ENCODE peak calls at places on chromosome 14, in six cellular contexts. Y, V, K, Q, L and U are unnamed samples.

GRCh38 chr14:51093371-51094281 is 1.3 kb downstream of the TRIM9 start:
- DNase-seq in Y (peak; percentile 50), V (peak; percentile 27), K (no peak), Q (peak; percentile 66), L (peak; percentile 23), U (peak; percentile 22)

GRCh38 chr14:45686771-45687170 is 433.8 kb upstream of the MIS18BP1 start:
- DNase-seq in Y (no peak), V (peak; percentile 31), K (no peak), Q (no peak), L (no peak), U (no peak)

GRCh38 chr14:51219473-51220448 is 20.3 kb upstream of the TMX1 start:
- DNase-seq in Y (no peak), V (peak; percentile 67), K (peak; percentile 66), Q (no peak), L (peak; percentile 31), U (no peak)

GRCh38 chr14:48686650-48687049 is 899.5 kb downstream of the RPS29 start:
- DNase-seq in Y (no peak), V (no peak), K (no peak), Q (no peak), L (no peak), U (no peak)

GRCh38 chr14:73125169-73125588 is 11.1 kb upstream of the PSEN1 start:
- DNase-seq in Y (no peak), V (no peak), K (no peak), Q (no peak), L (no peak), U (no peak)

GRCh38 chr14:60506462-60506984 is 2.4 kb upstream of the SIX6 start:
- DNase-seq in Y (no peak), V (no peak), K (no peak), Q (peak; percentile 42), L (no peak), U (no peak)

GRCh38 chr14:61668267-61668666 is 27.0 kb upstream of the HIF1A start:
- DNase-seq in Y (no peak), V (no peak), K (no peak), Q (no peak), L (no peak), U (no peak)

GRCh38 chr14:89575386-89576061 is 158.5 kb upstream of the FOXN3 start:
- DNase-seq in Y (no peak), V (no peak), K (no peak), Q (no peak), L (no peak), U (no peak)

GRCh38 chr14:43481864-43482263 is 1025.2 kb downstream of the FSCB start:
- DNase-seq in Y (no peak), V (no peak), K (no peak), Q (no peak), L (no peak), U (no peak)

GRCh38 chr14:89543420-89543790 is 126.4 kb upstream of the FOXN3 start:
- DNase-seq in Y (peak; percentile 44), V (peak; percentile 15), K (no peak), Q (no peak), L (no peak), U (peak; percentile 13)

GRCh38 chr14:79735121-79735520 is 476.2 kb downstream of the DIO2 start:
- DNase-seq in Y (no peak), V (no peak), K (no peak), Q (no peak), L (no peak), U (no peak)

GRCh38 chr14:97539389-97539786 is 742.2 kb downstream of the VRK1 start:
- DNase-seq in Y (no peak), V (no peak), K (no peak), Q (no peak), L (no peak), U (no peak)

GRCh38 chr14:86604546-86604945 is 1074.6 kb downstream of the FLRT2 start:
- DNase-seq in Y (no peak), V (peak; percentile 6), K (no peak), Q (no peak), L (no peak), U (no peak)

GRCh38 chr14:35400707-35401421 is 3.7 kb downstream of the NFKBIA start:
- DNase-seq in Y (no peak), V (no peak), K (peak; percentile 54), Q (no peak), L (peak; percentile 50), U (no peak)

GRCh38 chr14:53571589-53571988 is 385.0 kb downstream of the BMP4 start:
- DNase-seq in Y (no peak), V (no peak), K (no peak), Q (no peak), L (no peak), U (no peak)

GRCh38 chr14:77516111-77516510 is 17.5 kb upstream of the ISM2 start:
- DNase-seq in Y (no peak), V (no peak), K (no peak), Q (no peak), L (no peak), U (no peak)

GRCh38 chr14:104634031-104634760 is 29.6 kb upstream of the TMEM179 start:
- DNase-seq in Y (no peak), V (no peak), K (no peak), Q (no peak), L (no peak), U (no peak)

GRCh38 chr14:66240112-66240511 is 246.1 kb upstream of the CCDC196 start:
- DNase-seq in Y (no peak), V (peak; percentile 5), K (peak; percentile 0), Q (no peak), L (no peak), U (no peak)

GRCh38 chr14:36430169-36430568 is 89.9 kb downstream of the NKX2-1 start:
- DNase-seq in Y (no peak), V (no peak), K (no peak), Q (peak; percentile 16), L (no peak), U (no peak)

GRCh38 chr14:103074699-103075341 is 9.2 kb upstream of the LBHD2 start:
- DNase-seq in Y (no peak), V (peak; percentile 52), K (no peak), Q (no peak), L (peak; percentile 64), U (no peak)

GRCh38 chr14:37623552-37623951 is 28.1 kb downstream of the TTC6 start:
- DNase-seq in Y (no peak), V (peak; percentile 94), K (peak; percentile 64), Q (no peak), L (no peak), U (no peak)

GRCh38 chr14:101066826-101067508 is 163.4 kb upstream of the RTL1 start:
- DNase-seq in Y (no peak), V (no peak), K (no peak), Q (peak; percentile 5), L (peak; percentile 16), U (no peak)

GRCh38 chr14:102590667-102591099 is 1.8 kb upstream of the RCOR1 start:
- DNase-seq in Y (peak; percentile 47), V (peak; percentile 73), K (peak; percentile 61), Q (peak; percentile 73), L (peak; percentile 42), U (peak; percentile 47)

GRCh38 chr14:39276579-39277114 is 42.9 kb downstream of the MIA2 start:
- DNase-seq in Y (no peak), V (no peak), K (no peak), Q (no peak), L (no peak), U (no peak)

GRCh38 chr14:63893701-63894458 is 41.1 kb downstream of the SYNE2 start:
- DNase-seq in Y (no peak), V (peak; percentile 80), K (peak; percentile 98), Q (no peak), L (no peak), U (no peak)

GRCh38 chr14:37170993-37171392 is 1.4 kb downstream of the SLC25A21 start:
- DNase-seq in Y (no peak), V (no peak), K (no peak), Q (no peak), L (no peak), U (no peak)

DNA sequence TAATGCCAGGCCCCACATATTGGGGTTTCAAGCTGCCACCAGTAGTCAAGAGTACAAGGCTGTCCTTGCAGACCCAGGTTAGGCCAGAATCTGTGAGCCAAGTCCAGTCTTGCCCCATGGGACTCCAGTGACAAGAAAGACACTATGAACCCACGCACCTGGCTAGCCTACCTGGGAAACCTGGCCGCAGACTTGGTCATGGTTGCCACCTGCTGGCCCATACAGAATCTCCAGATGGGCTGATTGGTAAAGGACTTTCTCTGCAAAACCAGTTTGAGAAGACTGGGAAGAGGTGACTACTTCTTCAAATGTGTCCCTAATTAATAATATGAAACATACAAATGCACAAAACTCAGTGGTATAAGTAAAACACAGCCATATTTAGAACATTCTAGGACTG is 398.4 kb upstream of the FLRT2 start:
- DNase-seq in Y (no peak), V (no peak), K (no peak), Q (peak; percentile 58), L (no peak), U (no peak)
- TF ChIP-seq CTCF in Y (no peak), V (no peak), K (no peak), Q (peak; percentile 27), L (no peak), U (peak; percentile 53)

DNA sequence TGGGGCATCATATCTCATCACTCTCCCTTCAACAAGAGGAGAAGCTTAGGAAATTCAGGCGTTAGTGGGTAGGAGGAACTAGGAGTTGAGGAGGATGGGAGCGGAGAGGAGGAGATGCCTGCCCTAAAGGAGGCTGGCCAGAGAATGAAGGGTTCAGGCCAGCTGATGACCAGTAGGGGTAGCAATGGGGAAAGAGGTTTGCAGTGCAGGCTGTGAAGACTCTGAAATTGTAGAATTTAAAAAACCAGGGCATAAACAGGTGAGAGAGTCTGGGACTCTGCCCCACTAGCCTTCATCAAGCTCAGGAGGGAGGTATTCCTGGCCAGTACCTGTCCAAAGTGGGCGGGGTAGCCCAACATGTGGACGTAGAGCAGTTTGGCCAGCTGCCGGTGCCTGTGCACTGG is 807 bp downstream of the AP1G2 start:
- DNase-seq in Y (no peak), V (peak; percentile 71), K (peak; percentile 22), Q (no peak), L (no peak), U (no peak)
- TF ChIP-seq CTCF in Y (peak; percentile 25), V (peak; percentile 31), K (peak; percentile 36), Q (no peak), L (no peak), U (peak; percentile 17)

GRCh38 chr14:95173518-95173917 is 16.2 kb upstream of the DICER1 start:
- DNase-seq in Y (no peak), V (no peak), K (no peak), Q (no peak), L (no peak), U (no peak)

GRCh38 chr14:95174184-95174804 is 17.0 kb upstream of the DICER1 start:
- DNase-seq in Y (no peak), V (peak; percentile 25), K (peak; percentile 58), Q (no peak), L (no peak), U (no peak)
- TF ChIP-seq CTCF in Y (no peak), V (no peak), K (peak; percentile 49), Q (no peak), L (no peak), U (no peak)

GRCh38 chr14:22378181-22378580 is 210.8 kb downstream of the DAD1 start:
- DNase-seq in Y (no peak), V (no peak), K (no peak), Q (no peak), L (no peak), U (no peak)

GRCh38 chr14:22370084-22370847 is 218.8 kb downstream of the DAD1 start:
- DNase-seq in Y (no peak), V (no peak), K (no peak), Q (no peak), L (peak; percentile 74), U (no peak)

GRCh38 chr14:22379727-22380126 is 209.3 kb downstream of the DAD1 start:
- DNase-seq in Y (no peak), V (no peak), K (no peak), Q (no peak), L (no peak), U (no peak)

GRCh38 chr14:22380511-22381455 is 208.2 kb downstream of the DAD1 start:
- DNase-seq in Y (no peak), V (no peak), K (no peak), Q (no peak), L (no peak), U (no peak)

GRCh38 chr14:22375321-22375930 is 213.6 kb downstream of the DAD1 start:
- DNase-seq in Y (peak; percentile 21), V (peak; percentile 26), K (peak; percentile 78), Q (no peak), L (peak; percentile 38), U (no peak)
- TF ChIP-seq CTCF in Y (peak; percentile 82), V (peak; percentile 51), K (peak; percentile 67), Q (no peak), L (peak; percentile 60), U (peak; percentile 85)